ENCODE peak calls at places on chromosomes 2 and 18, in eight cellular contexts. One of them, this sample, is unnamed.

GRCh38 chr2:183117226-183117625 is 7.0 kb upstream of the NUP35 start:
- DNase-seq in RPMI8226: no peak
- DNase-seq in NCI-H446: no peak
- DNase-seq in AG04450: no peak
- DNase-seq in activated CD8-positive, alpha-beta memory T cell treated with anti-CD3 and anti-CD28 coated beads for 24 hours: no peak
- DNase-seq in substantia nigra: no peak
- DNase-seq in stimulated activated CD8-positive, alpha-beta memory T cell treated with anti-CD3 and anti-CD28 coated beads, Interleukin-15, amount 100 ng/mL, for 24 hours: no peak
- DNase-seq in cardiac muscle cell: no peak
- DNase-seq in this sample: no peak

GRCh38 chr2:20532634-20533437 is 86.0 kb downstream of the RHOB start:
- DNase-seq in RPMI8226: no peak
- DNase-seq in NCI-H446: no peak
- DNase-seq in AG04450: no peak
- DNase-seq in activated CD8-positive, alpha-beta memory T cell treated with anti-CD3 and anti-CD28 coated beads for 24 hours: no peak
- DNase-seq in substantia nigra: no peak
- DNase-seq in stimulated activated CD8-positive, alpha-beta memory T cell treated with anti-CD3 and anti-CD28 coated beads, Interleukin-15, amount 100 ng/mL, for 24 hours: no peak
- DNase-seq in cardiac muscle cell: no peak
- DNase-seq in this sample: no peak

GRCh38 chr2:147081826-147082225 is 763.0 kb upstream of the ACVR2A start:
- DNase-seq in RPMI8226: no peak
- DNase-seq in NCI-H446: no peak
- DNase-seq in AG04450: no peak
- DNase-seq in activated CD8-positive, alpha-beta memory T cell treated with anti-CD3 and anti-CD28 coated beads for 24 hours: no peak
- DNase-seq in substantia nigra: no peak
- DNase-seq in stimulated activated CD8-positive, alpha-beta memory T cell treated with anti-CD3 and anti-CD28 coated beads, Interleukin-15, amount 100 ng/mL, for 24 hours: no peak
- DNase-seq in cardiac muscle cell: no peak
- DNase-seq in this sample: no peak

GRCh38 chr2:153864022-153864421 is 7.7 kb upstream of the GALNT13 start:
- DNase-seq in RPMI8226: no peak
- DNase-seq in NCI-H446: no peak
- DNase-seq in AG04450: no peak
- DNase-seq in activated CD8-positive, alpha-beta memory T cell treated with anti-CD3 and anti-CD28 coated beads for 24 hours: no peak
- DNase-seq in substantia nigra: no peak
- DNase-seq in stimulated activated CD8-positive, alpha-beta memory T cell treated with anti-CD3 and anti-CD28 coated beads, Interleukin-15, amount 100 ng/mL, for 24 hours: no peak
- DNase-seq in cardiac muscle cell: no peak
- DNase-seq in this sample: no peak

GRCh38 chr18:46152808-46153617 is 48.8 kb downstream of the HAUS1 start:
- DNase-seq in RPMI8226: peak
- DNase-seq in NCI-H446: no peak
- DNase-seq in AG04450: no peak
- DNase-seq in activated CD8-positive, alpha-beta memory T cell treated with anti-CD3 and anti-CD28 coated beads for 24 hours: no peak
- DNase-seq in substantia nigra: no peak
- DNase-seq in stimulated activated CD8-positive, alpha-beta memory T cell treated with anti-CD3 and anti-CD28 coated beads, Interleukin-15, amount 100 ng/mL, for 24 hours: no peak
- DNase-seq in cardiac muscle cell: no peak
- DNase-seq in this sample: no peak

GRCh38 chr2:132416080-132416911 is at the start of gene GPR39:
- DNase-seq in RPMI8226: peak
- DNase-seq in NCI-H446: no peak
- DNase-seq in AG04450: peak
- DNase-seq in activated CD8-positive, alpha-beta memory T cell treated with anti-CD3 and anti-CD28 coated beads for 24 hours: no peak
- DNase-seq in substantia nigra: no peak
- DNase-seq in stimulated activated CD8-positive, alpha-beta memory T cell treated with anti-CD3 and anti-CD28 coated beads, Interleukin-15, amount 100 ng/mL, for 24 hours: no peak
- DNase-seq in cardiac muscle cell: peak
- DNase-seq in this sample: no peak

GRCh38 chr2:238428866-238429265 is 2.1 kb downstream of the ASB1 start:
- DNase-seq in RPMI8226: no peak
- DNase-seq in NCI-H446: no peak
- DNase-seq in AG04450: no peak
- DNase-seq in activated CD8-positive, alpha-beta memory T cell treated with anti-CD3 and anti-CD28 coated beads for 24 hours: no peak
- DNase-seq in substantia nigra: no peak
- DNase-seq in stimulated activated CD8-positive, alpha-beta memory T cell treated with anti-CD3 and anti-CD28 coated beads, Interleukin-15, amount 100 ng/mL, for 24 hours: no peak
- DNase-seq in cardiac muscle cell: no peak
- DNase-seq in this sample: no peak

GRCh38 chr2:167939513-167940360 is 307.7 kb downstream of the STK39 start:
- DNase-seq in RPMI8226: no peak
- DNase-seq in NCI-H446: no peak
- DNase-seq in AG04450: no peak
- DNase-seq in activated CD8-positive, alpha-beta memory T cell treated with anti-CD3 and anti-CD28 coated beads for 24 hours: no peak
- DNase-seq in substantia nigra: no peak
- DNase-seq in stimulated activated CD8-positive, alpha-beta memory T cell treated with anti-CD3 and anti-CD28 coated beads, Interleukin-15, amount 100 ng/mL, for 24 hours: no peak
- DNase-seq in cardiac muscle cell: no peak
- DNase-seq in this sample: no peak

GRCh38 chr18:8616026-8616401 is 6.8 kb downstream of the RAB12 start:
- DNase-seq in RPMI8226: no peak
- DNase-seq in NCI-H446: no peak
- DNase-seq in AG04450: no peak
- DNase-seq in activated CD8-positive, alpha-beta memory T cell treated with anti-CD3 and anti-CD28 coated beads for 24 hours: no peak
- DNase-seq in substantia nigra: no peak
- DNase-seq in stimulated activated CD8-positive, alpha-beta memory T cell treated with anti-CD3 and anti-CD28 coated beads, Interleukin-15, amount 100 ng/mL, for 24 hours: no peak
- DNase-seq in cardiac muscle cell: no peak
- DNase-seq in this sample: no peak

GRCh38 chr2:21599417-21599816 is 475.6 kb downstream of the TDRD15 start:
- DNase-seq in RPMI8226: no peak
- DNase-seq in NCI-H446: no peak
- DNase-seq in AG04450: no peak
- DNase-seq in activated CD8-positive, alpha-beta memory T cell treated with anti-CD3 and anti-CD28 coated beads for 24 hours: no peak
- DNase-seq in substantia nigra: no peak
- DNase-seq in stimulated activated CD8-positive, alpha-beta memory T cell treated with anti-CD3 and anti-CD28 coated beads, Interleukin-15, amount 100 ng/mL, for 24 hours: no peak
- DNase-seq in cardiac muscle cell: no peak
- DNase-seq in this sample: no peak

GRCh38 chr2:32060266-32060665 is 3.1 kb upstream of the SPAST start:
- DNase-seq in RPMI8226: no peak
- DNase-seq in NCI-H446: no peak
- DNase-seq in AG04450: no peak
- DNase-seq in activated CD8-positive, alpha-beta memory T cell treated with anti-CD3 and anti-CD28 coated beads for 24 hours: no peak
- DNase-seq in substantia nigra: no peak
- DNase-seq in stimulated activated CD8-positive, alpha-beta memory T cell treated with anti-CD3 and anti-CD28 coated beads, Interleukin-15, amount 100 ng/mL, for 24 hours: no peak
- DNase-seq in cardiac muscle cell: no peak
- DNase-seq in this sample: no peak

GRCh38 chr2:212147921-212148513 is 390.6 kb downstream of the ERBB4 start:
- DNase-seq in RPMI8226: peak
- DNase-seq in NCI-H446: peak
- DNase-seq in AG04450: no peak
- DNase-seq in activated CD8-positive, alpha-beta memory T cell treated with anti-CD3 and anti-CD28 coated beads for 24 hours: no peak
- DNase-seq in substantia nigra: no peak
- DNase-seq in stimulated activated CD8-positive, alpha-beta memory T cell treated with anti-CD3 and anti-CD28 coated beads, Interleukin-15, amount 100 ng/mL, for 24 hours: no peak
- DNase-seq in cardiac muscle cell: peak
- DNase-seq in this sample: no peak

GRCh38 chr18:49726564-49726963 is 86.8 kb downstream of the ACAA2 start:
- DNase-seq in RPMI8226: no peak
- DNase-seq in NCI-H446: no peak
- DNase-seq in AG04450: no peak
- DNase-seq in activated CD8-positive, alpha-beta memory T cell treated with anti-CD3 and anti-CD28 coated beads for 24 hours: no peak
- DNase-seq in substantia nigra: no peak
- DNase-seq in stimulated activated CD8-positive, alpha-beta memory T cell treated with anti-CD3 and anti-CD28 coated beads, Interleukin-15, amount 100 ng/mL, for 24 hours: no peak
- DNase-seq in cardiac muscle cell: no peak
- DNase-seq in this sample: no peak

GRCh38 chr18:5630057-5630765 is 86.4 kb upstream of the EPB41L3 start:
- DNase-seq in RPMI8226: peak
- DNase-seq in NCI-H446: peak
- DNase-seq in AG04450: no peak
- DNase-seq in activated CD8-positive, alpha-beta memory T cell treated with anti-CD3 and anti-CD28 coated beads for 24 hours: peak
- DNase-seq in substantia nigra: peak
- DNase-seq in stimulated activated CD8-positive, alpha-beta memory T cell treated with anti-CD3 and anti-CD28 coated beads, Interleukin-15, amount 100 ng/mL, for 24 hours: no peak
- DNase-seq in cardiac muscle cell: peak
- DNase-seq in this sample: no peak

GRCh38 chr2:27828305-27828704 is 56.8 kb downstream of the MRPL33 start:
- DNase-seq in RPMI8226: no peak
- DNase-seq in NCI-H446: no peak
- DNase-seq in AG04450: no peak
- DNase-seq in activated CD8-positive, alpha-beta memory T cell treated with anti-CD3 and anti-CD28 coated beads for 24 hours: no peak
- DNase-seq in substantia nigra: no peak
- DNase-seq in stimulated activated CD8-positive, alpha-beta memory T cell treated with anti-CD3 and anti-CD28 coated beads, Interleukin-15, amount 100 ng/mL, for 24 hours: no peak
- DNase-seq in cardiac muscle cell: no peak
- DNase-seq in this sample: no peak

GRCh38 chr18:73462092-73462491 is 594.3 kb upstream of the NETO1 start:
- DNase-seq in RPMI8226: no peak
- DNase-seq in NCI-H446: peak
- DNase-seq in AG04450: peak
- DNase-seq in activated CD8-positive, alpha-beta memory T cell treated with anti-CD3 and anti-CD28 coated beads for 24 hours: no peak
- DNase-seq in substantia nigra: no peak
- DNase-seq in stimulated activated CD8-positive, alpha-beta memory T cell treated with anti-CD3 and anti-CD28 coated beads, Interleukin-15, amount 100 ng/mL, for 24 hours: no peak
- DNase-seq in cardiac muscle cell: peak
- DNase-seq in this sample: no peak

GRCh38 chr2:199869227-199869541 is 18.2 kb upstream of the FTCDNL1 start:
- DNase-seq in RPMI8226: no peak
- DNase-seq in NCI-H446: no peak
- DNase-seq in AG04450: no peak
- DNase-seq in activated CD8-positive, alpha-beta memory T cell treated with anti-CD3 and anti-CD28 coated beads for 24 hours: no peak
- DNase-seq in substantia nigra: no peak
- DNase-seq in stimulated activated CD8-positive, alpha-beta memory T cell treated with anti-CD3 and anti-CD28 coated beads, Interleukin-15, amount 100 ng/mL, for 24 hours: no peak
- DNase-seq in cardiac muscle cell: no peak
- DNase-seq in this sample: no peak

GRCh38 chr18:22055466-22055865 is 113.9 kb upstream of the GATA6 start:
- DNase-seq in RPMI8226: no peak
- DNase-seq in NCI-H446: no peak
- DNase-seq in AG04450: no peak
- DNase-seq in activated CD8-positive, alpha-beta memory T cell treated with anti-CD3 and anti-CD28 coated beads for 24 hours: no peak
- DNase-seq in substantia nigra: no peak
- DNase-seq in stimulated activated CD8-positive, alpha-beta memory T cell treated with anti-CD3 and anti-CD28 coated beads, Interleukin-15, amount 100 ng/mL, for 24 hours: no peak
- DNase-seq in cardiac muscle cell: no peak
- DNase-seq in this sample: no peak

GRCh38 chr18:23450022-23450421 is 3.1 kb upstream of the RIOK3 start:
- DNase-seq in RPMI8226: no peak
- DNase-seq in NCI-H446: no peak
- DNase-seq in AG04450: no peak
- DNase-seq in activated CD8-positive, alpha-beta memory T cell treated with anti-CD3 and anti-CD28 coated beads for 24 hours: no peak
- DNase-seq in substantia nigra: no peak
- DNase-seq in stimulated activated CD8-positive, alpha-beta memory T cell treated with anti-CD3 and anti-CD28 coated beads, Interleukin-15, amount 100 ng/mL, for 24 hours: no peak
- DNase-seq in cardiac muscle cell: no peak
- DNase-seq in this sample: no peak